ENCODE peak calls at places on chromosome 1, in seven cellular contexts. X, N, B, Z, O, H and V are unnamed samples.

GRCh38 chr1:94098585-94099111 is 22.3 kb downstream of the ABCA4 start:
- DNase-seq in B (no peak), N (no peak), H (no peak), Z (no peak), O (no peak), X (no peak), V (no peak)

GRCh38 chr1:248696261-248696660 is 6.3 kb downstream of the OR14I1 start:
- DNase-seq in H (peak; percentile 65), B (no peak), N (no peak), Z (no peak), O (no peak), X (no peak), V (no peak)

GRCh38 chr1:199422206-199422605 is 605.3 kb upstream of the NR5A2 start:
- DNase-seq in Z (no peak), N (no peak), B (no peak), H (peak; percentile 20), X (no peak), O (no peak), V (no peak)

GRCh38 chr1:159222075-159222865 is 17.6 kb downstream of the ACKR1 start:
- DNase-seq in X (no peak), N (no peak), H (no peak), Z (no peak), O (no peak), B (no peak), V (no peak)

GRCh38 chr1:43491056-43491455 is 37.3 kb upstream of the HYI start:
- DNase-seq in B (no peak), X (no peak), O (no peak), H (no peak), N (no peak), Z (no peak), V (no peak)

GRCh38 chr1:236273358-236273757 is 8.4 kb downstream of the ERO1B start:
- DNase-seq in O (no peak), N (no peak), H (no peak), Z (no peak), B (no peak), X (no peak), V (no peak)

GRCh38 chr1:235998812-235999211 is 66.1 kb downstream of the NID1 start:
- DNase-seq in H (peak; percentile 54), Z (no peak), B (no peak), X (no peak), N (no peak), O (peak; percentile 64), V (peak; percentile 36)

GRCh38 chr1:225253784-225254183 is 174.1 kb downstream of the LBR start:
- DNase-seq in B (no peak), Z (no peak), X (no peak), O (no peak), H (no peak), N (no peak), V (no peak)

GRCh38 chr1:101022294-101022693 is 3.3 kb downstream of the DPH5 start:
- DNase-seq in X (no peak), O (no peak), Z (no peak), B (no peak), N (no peak), H (peak; percentile 30), V (no peak)

DNA sequence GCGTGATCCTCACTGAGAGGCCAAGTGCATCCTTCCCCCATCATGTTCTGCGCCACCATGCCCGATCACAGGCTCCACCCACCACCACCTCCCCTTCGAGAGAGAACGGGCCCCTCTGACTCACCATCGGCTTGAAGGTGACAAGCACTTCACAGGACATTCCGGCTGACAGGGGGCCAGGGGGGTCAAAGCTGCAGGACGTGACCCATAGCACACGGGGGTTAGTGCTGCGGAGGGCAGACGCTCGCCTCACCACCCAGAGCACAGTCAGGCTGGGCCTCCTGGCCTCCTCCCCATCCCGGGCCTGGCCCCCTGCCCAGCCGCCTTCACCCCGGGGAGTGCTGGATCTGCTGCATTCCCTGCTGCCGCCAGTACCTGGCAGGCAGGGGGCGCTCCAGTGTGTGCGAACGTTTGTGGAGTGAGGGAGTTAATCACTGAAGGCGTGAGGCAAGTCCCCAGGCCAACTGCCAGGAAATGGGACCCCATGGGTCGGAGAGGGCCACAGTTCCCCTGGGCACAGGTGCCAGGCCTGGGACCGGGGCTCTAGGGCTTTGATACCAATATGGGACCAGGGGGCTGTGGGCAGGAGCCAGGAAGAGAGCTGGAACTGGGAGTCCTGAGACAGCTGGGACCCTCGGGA is 40.9 kb upstream of the TMEM52 start:
- DNase-seq in Z (peak; percentile 95), X (peak; percentile 95), O (peak; percentile 62), N (peak; percentile 81), H (peak; percentile 90), B (peak; percentile 80), V (peak; percentile 91)
- TF ChIP-seq CTCF in Z (peak; percentile 78), X (peak; percentile 69), O (peak; percentile 53), N (peak; percentile 92), H (peak; percentile 85), B (peak; percentile 91), V (peak; percentile 79)

GRCh38 chr1:200556005-200556404 is 64.5 kb downstream of the KIF14 start:
- DNase-seq in Z (no peak), O (no peak), B (no peak), X (no peak), H (no peak), N (no peak), V (no peak)
- TF ChIP-seq CTCF in Z (no peak), O (no peak), B (peak; percentile 36), X (no peak), H (no peak), N (peak; percentile 26), V (no peak)

GRCh38 chr1:184664042-184664659 is 90.5 kb downstream of the EDEM3 start:
- DNase-seq in N (peak; percentile 77), H (peak; percentile 64), O (peak; percentile 37), X (peak; percentile 95), Z (peak; percentile 88), B (peak; percentile 70), V (peak; percentile 85)
- TF ChIP-seq CTCF in N (peak; percentile 93), H (peak; percentile 88), O (peak; percentile 56), X (peak; percentile 83), Z (peak; percentile 93), B (peak; percentile 89), V (peak; percentile 90)

GRCh38 chr1:205438213-205439158 is 16.6 kb upstream of the LEMD1 start:
- DNase-seq in H (peak; percentile 25), B (no peak), X (peak; percentile 93), Z (peak; percentile 88), N (no peak), O (no peak), V (no peak)
- TF ChIP-seq CTCF in H (peak; percentile 44), B (peak; percentile 43), X (no peak), Z (peak; percentile 78), N (peak; percentile 42), O (no peak), V (no peak)

GRCh38 chr1:6345460-6345859 is 48.1 kb downstream of the ACOT7 start:
- DNase-seq in X (no peak), H (no peak), Z (no peak), O (no peak), B (no peak), N (no peak), V (no peak)
- TF ChIP-seq CTCF in X (no peak), H (no peak), Z (no peak), O (no peak), B (no peak), N (no peak), V (no peak)

GRCh38 chr1:233251321-233251720 is 44.2 kb downstream of the PCNX2 start:
- DNase-seq in H (no peak), B (no peak), X (no peak), O (no peak), Z (no peak), N (no peak), V (no peak)
- TF ChIP-seq CTCF in H (no peak), B (no peak), X (no peak), O (no peak), Z (no peak), N (no peak), V (no peak)

GRCh38 chr1:14571810-14572767 is 26.4 kb upstream of the KAZN start:
- DNase-seq in O (no peak), Z (no peak), H (peak; percentile 23), N (peak; percentile 13), B (no peak), X (peak; percentile 76), V (peak; percentile 55)
- TF ChIP-seq CTCF in O (no peak), Z (peak; percentile 17), H (peak; percentile 40), N (peak; percentile 56), B (peak; percentile 54), X (no peak), V (peak; percentile 18)

DNA sequence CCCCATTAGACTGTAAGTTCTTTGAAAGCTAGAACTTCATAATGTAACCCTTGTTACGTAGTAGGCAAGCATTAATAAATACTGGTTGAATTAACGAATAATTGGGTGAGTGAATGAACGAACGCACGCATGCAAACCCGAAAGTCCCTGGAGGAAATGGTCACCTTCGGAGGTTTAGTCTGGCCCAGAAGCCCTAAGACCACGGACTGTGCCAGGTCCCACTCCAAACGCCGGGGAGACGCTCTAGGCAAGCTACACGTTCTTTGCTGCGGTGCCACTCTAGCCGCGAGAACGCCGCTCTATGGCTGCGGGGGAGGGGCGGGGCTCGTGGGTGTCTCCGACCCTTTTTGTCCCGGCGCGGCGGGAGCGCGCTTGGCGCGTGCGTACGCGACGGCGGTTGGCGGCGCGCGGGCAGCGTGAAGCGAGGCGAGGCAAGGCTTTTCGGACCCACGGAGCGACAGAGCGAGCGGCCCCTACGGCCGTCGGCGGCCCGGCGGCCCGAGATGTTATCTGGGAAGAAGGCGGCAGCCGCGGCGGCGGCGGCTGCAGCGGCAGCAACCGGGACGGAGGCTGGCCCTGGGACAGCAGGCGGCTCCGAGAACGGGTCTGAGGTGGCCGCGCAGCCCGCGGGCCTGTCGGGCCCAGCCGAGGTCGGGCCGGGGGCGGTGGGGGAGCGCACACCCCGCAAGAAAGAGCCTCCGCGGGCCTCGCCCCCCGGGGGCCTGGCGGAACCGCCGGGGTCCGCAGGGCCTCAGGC is at the start of gene KDM1A:
- DNase-seq in Z (peak; percentile 99), B (peak; percentile 93), X (peak; percentile 99), O (peak; percentile 94), N (peak; percentile 95), H (peak; percentile 98), V (peak; percentile 94)
- TF ChIP-seq CTCF in Z (no peak), B (peak; percentile 38), X (no peak), O (no peak), N (no peak), H (peak; percentile 4), V (peak; percentile 39)

GRCh38 chr1:182003953-182004586 is 57.4 kb downstream of the ZNF648 start:
- DNase-seq in Z (no peak), O (no peak), X (peak; percentile 86), H (peak; percentile 5), N (no peak), B (no peak), V (no peak)
- TF ChIP-seq CTCF in Z (no peak), O (no peak), X (no peak), H (peak; percentile 20), N (peak; percentile 41), B (peak; percentile 11), V (no peak)

GRCh38 chr1:231808116-231808515 is 181.5 kb downstream of the DISC1 start:
- DNase-seq in H (no peak), N (no peak), O (no peak), Z (no peak), B (no peak), X (no peak), V (no peak)

GRCh38 chr1:231807498-231807897 is 180.9 kb downstream of the DISC1 start:
- DNase-seq in N (no peak), H (no peak), O (no peak), Z (no peak), X (no peak), B (no peak), V (no peak)

GRCh38 chr1:231808990-231809389 is 182.4 kb downstream of the DISC1 start:
- DNase-seq in Z (no peak), N (no peak), X (no peak), H (no peak), O (no peak), B (no peak), V (no peak)

GRCh38 chr1:231803353-231803752 is 176.8 kb downstream of the DISC1 start:
- DNase-seq in H (peak; percentile 96), X (peak; percentile 86), N (no peak), B (no peak), O (no peak), Z (no peak), V (no peak)

GRCh38 chr1:231806623-231807470 is 180.3 kb downstream of the DISC1 start:
- DNase-seq in H (peak; percentile 82), N (peak; percentile 40), Z (peak; percentile 72), B (peak; percentile 29), O (no peak), X (no peak), V (peak; percentile 67)
- TF ChIP-seq CTCF in H (peak; percentile 79), N (peak; percentile 69), Z (peak; percentile 56), B (peak; percentile 63), O (peak; percentile 29), X (no peak), V (peak; percentile 47)